ENCODE peak calls at places on chromosomes 16 and 17, in nine cellular contexts. One of them, this sample, is unnamed.

GRCh38 chr16:81335669-81336068 is 20.9 kb downstream of the GAN start:
- DNase-seq in AG09319: no peak
- DNase-seq in astrocyte of the spinal cord: no peak
- DNase-seq in B cell: no peak
- DNase-seq in endothelial cell: no peak
- DNase-seq in fibroblast of villous mesenchyme: no peak
- DNase-seq in neural crest cell: no peak
- DNase-seq in progenitor cell of endocrine pancreas: no peak
- DNase-seq in kidney epithelial cell: no peak
- DNase-seq in this sample: no peak

GRCh38 chr16:75559564-75560372 is 3.7 kb upstream of the TMEM231 start:
- DNase-seq in AG09319: peak
- DNase-seq in astrocyte of the spinal cord: peak
- DNase-seq in B cell: no peak
- DNase-seq in endothelial cell: no peak
- DNase-seq in fibroblast of villous mesenchyme: peak
- DNase-seq in neural crest cell: no peak
- DNase-seq in progenitor cell of endocrine pancreas: no peak
- DNase-seq in kidney epithelial cell: peak
- DNase-seq in this sample: no peak

GRCh38 chr17:80850817-80851216 is 140.8 kb upstream of the CHMP6 start:
- DNase-seq in AG09319: no peak
- DNase-seq in astrocyte of the spinal cord: peak
- DNase-seq in B cell: no peak
- DNase-seq in endothelial cell: no peak
- DNase-seq in fibroblast of villous mesenchyme: no peak
- DNase-seq in neural crest cell: no peak
- DNase-seq in progenitor cell of endocrine pancreas: no peak
- DNase-seq in kidney epithelial cell: no peak
- DNase-seq in this sample: no peak

GRCh38 chr16:77435240-77435819 is 496 bp upstream of the ADAMTS18 start:
- DNase-seq in AG09319: no peak
- DNase-seq in astrocyte of the spinal cord: no peak
- DNase-seq in B cell: no peak
- DNase-seq in endothelial cell: peak
- DNase-seq in fibroblast of villous mesenchyme: no peak
- DNase-seq in neural crest cell: no peak
- DNase-seq in progenitor cell of endocrine pancreas: no peak
- DNase-seq in kidney epithelial cell: no peak
- DNase-seq in this sample: no peak

GRCh38 chr16:84616515-84616914 is 1.4 kb downstream of the COTL1 start:
- DNase-seq in AG09319: no peak
- DNase-seq in astrocyte of the spinal cord: peak
- DNase-seq in B cell: peak
- DNase-seq in endothelial cell: no peak
- DNase-seq in fibroblast of villous mesenchyme: peak
- DNase-seq in neural crest cell: no peak
- DNase-seq in progenitor cell of endocrine pancreas: no peak
- DNase-seq in kidney epithelial cell: no peak
- DNase-seq in this sample: no peak

GRCh38 chr17:68435876-68436842 is 21.1 kb downstream of the WIPI1 start:
- DNase-seq in AG09319: peak
- DNase-seq in astrocyte of the spinal cord: peak
- DNase-seq in B cell: peak
- DNase-seq in endothelial cell: peak
- DNase-seq in fibroblast of villous mesenchyme: peak
- DNase-seq in neural crest cell: peak
- DNase-seq in progenitor cell of endocrine pancreas: peak
- DNase-seq in kidney epithelial cell: no peak
- DNase-seq in this sample: peak

GRCh38 chr17:6830383-6830986 is 1.0 kb downstream of the TEKT1 start:
- DNase-seq in AG09319: no peak
- DNase-seq in astrocyte of the spinal cord: no peak
- DNase-seq in B cell: no peak
- DNase-seq in endothelial cell: no peak
- DNase-seq in fibroblast of villous mesenchyme: no peak
- DNase-seq in neural crest cell: no peak
- DNase-seq in progenitor cell of endocrine pancreas: no peak
- DNase-seq in kidney epithelial cell: no peak
- DNase-seq in this sample: no peak

GRCh38 chr16:86718118-86718517 is 139.8 kb downstream of the FOXL1 start:
- DNase-seq in AG09319: no peak
- DNase-seq in astrocyte of the spinal cord: no peak
- DNase-seq in B cell: no peak
- DNase-seq in endothelial cell: peak
- DNase-seq in fibroblast of villous mesenchyme: no peak
- DNase-seq in neural crest cell: no peak
- DNase-seq in progenitor cell of endocrine pancreas: no peak
- DNase-seq in kidney epithelial cell: no peak
- DNase-seq in this sample: no peak

GRCh38 chr16:51431517-51432241 is 280.6 kb upstream of the SALL1 start:
- DNase-seq in AG09319: peak
- DNase-seq in astrocyte of the spinal cord: peak
- DNase-seq in B cell: no peak
- DNase-seq in endothelial cell: no peak
- DNase-seq in fibroblast of villous mesenchyme: peak
- DNase-seq in neural crest cell: no peak
- DNase-seq in progenitor cell of endocrine pancreas: no peak
- DNase-seq in kidney epithelial cell: peak
- DNase-seq in this sample: no peak

GRCh38 chr16:69188716-69189115 is 1.8 kb downstream of the SNTB2 start:
- DNase-seq in AG09319: no peak
- DNase-seq in astrocyte of the spinal cord: no peak
- DNase-seq in B cell: no peak
- DNase-seq in endothelial cell: no peak
- DNase-seq in fibroblast of villous mesenchyme: no peak
- DNase-seq in neural crest cell: no peak
- DNase-seq in progenitor cell of endocrine pancreas: no peak
- DNase-seq in kidney epithelial cell: no peak
- DNase-seq in this sample: no peak

GRCh38 chr16:22764662-22765302 is 49.2 kb upstream of the HS3ST2 start:
- DNase-seq in AG09319: no peak
- DNase-seq in astrocyte of the spinal cord: no peak
- DNase-seq in B cell: no peak
- DNase-seq in endothelial cell: no peak
- DNase-seq in fibroblast of villous mesenchyme: no peak
- DNase-seq in neural crest cell: no peak
- DNase-seq in progenitor cell of endocrine pancreas: no peak
- DNase-seq in kidney epithelial cell: no peak
- DNase-seq in this sample: peak

GRCh38 chr17:55089955-55090573 is 121.5 kb downstream of the STXBP4 start:
- DNase-seq in AG09319: no peak
- DNase-seq in astrocyte of the spinal cord: peak
- DNase-seq in B cell: no peak
- DNase-seq in endothelial cell: no peak
- DNase-seq in fibroblast of villous mesenchyme: peak
- DNase-seq in neural crest cell: no peak
- DNase-seq in progenitor cell of endocrine pancreas: no peak
- DNase-seq in kidney epithelial cell: peak
- DNase-seq in this sample: no peak

GRCh38 chr16:49340466-49340865 is 33.1 kb upstream of the C16orf78 start:
- DNase-seq in AG09319: no peak
- DNase-seq in astrocyte of the spinal cord: no peak
- DNase-seq in B cell: no peak
- DNase-seq in endothelial cell: no peak
- DNase-seq in fibroblast of villous mesenchyme: no peak
- DNase-seq in neural crest cell: no peak
- DNase-seq in progenitor cell of endocrine pancreas: no peak
- DNase-seq in kidney epithelial cell: no peak
- DNase-seq in this sample: no peak

GRCh38 chr17:29283496-29283895 is 10.5 kb downstream of the NUFIP2 start:
- DNase-seq in AG09319: no peak
- DNase-seq in astrocyte of the spinal cord: no peak
- DNase-seq in B cell: no peak
- DNase-seq in endothelial cell: no peak
- DNase-seq in fibroblast of villous mesenchyme: no peak
- DNase-seq in neural crest cell: no peak
- DNase-seq in progenitor cell of endocrine pancreas: no peak
- DNase-seq in kidney epithelial cell: no peak
- DNase-seq in this sample: no peak
- TF ChIP-seq CTCF in AG09319: peak
- TF ChIP-seq CTCF in astrocyte of the spinal cord: peak
- TF ChIP-seq CTCF in B cell: no peak
- TF ChIP-seq CTCF in endothelial cell: no peak
- TF ChIP-seq CTCF in fibroblast of villous mesenchyme: peak
- TF ChIP-seq CTCF in neural crest cell: peak
- TF ChIP-seq CTCF in progenitor cell of endocrine pancreas: peak
- TF ChIP-seq CTCF in kidney epithelial cell: no peak
- TF ChIP-seq CTCF in this sample: no peak

DNA sequence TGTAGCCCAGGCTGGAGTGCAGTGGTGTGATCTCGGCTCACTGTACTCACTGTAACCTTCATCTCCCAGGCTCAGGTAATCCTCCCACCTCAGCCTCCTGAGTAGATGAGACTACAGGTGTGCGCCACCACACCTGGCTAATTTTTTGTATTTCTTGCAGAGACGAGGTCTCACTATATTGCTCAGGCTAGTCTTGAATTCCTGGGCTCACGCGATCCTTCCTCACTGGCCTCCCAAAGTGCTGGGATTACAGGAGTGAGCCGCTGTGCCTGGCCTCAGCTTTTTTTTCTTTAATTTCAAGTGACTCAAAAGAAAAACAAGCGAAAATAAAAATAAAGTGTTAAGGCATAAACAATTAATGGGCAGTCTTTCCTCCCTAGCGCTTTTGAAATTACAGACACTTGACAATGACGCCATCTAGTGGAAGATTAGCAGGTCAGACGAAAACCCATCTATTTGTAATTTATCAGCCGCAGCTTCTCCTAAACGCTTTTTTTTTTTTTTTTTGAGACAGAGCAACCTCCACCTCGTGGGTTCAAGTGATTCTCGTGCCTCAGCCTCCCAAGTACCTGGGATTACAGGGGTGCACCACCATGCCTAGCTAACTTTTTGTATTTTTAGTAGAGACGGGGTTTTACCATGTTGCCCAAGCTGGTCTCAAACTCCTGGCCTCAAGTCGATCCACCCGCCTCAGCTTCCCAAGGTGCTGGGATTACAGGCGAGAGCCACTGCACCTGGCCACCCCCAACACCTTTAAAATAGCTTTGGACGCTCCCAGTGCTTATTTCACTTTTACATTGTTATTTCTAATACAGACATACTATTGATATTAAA is 28.1 kb upstream of the PECAM1 start:
- DNase-seq in AG09319: peak
- DNase-seq in astrocyte of the spinal cord: peak
- DNase-seq in B cell: peak
- DNase-seq in endothelial cell: no peak
- DNase-seq in fibroblast of villous mesenchyme: peak
- DNase-seq in neural crest cell: no peak
- DNase-seq in progenitor cell of endocrine pancreas: no peak
- DNase-seq in kidney epithelial cell: no peak
- DNase-seq in this sample: no peak
- TF ChIP-seq CTCF in AG09319: peak
- TF ChIP-seq CTCF in astrocyte of the spinal cord: peak
- TF ChIP-seq CTCF in B cell: peak
- TF ChIP-seq CTCF in endothelial cell: peak
- TF ChIP-seq CTCF in fibroblast of villous mesenchyme: peak
- TF ChIP-seq CTCF in neural crest cell: peak
- TF ChIP-seq CTCF in progenitor cell of endocrine pancreas: peak
- TF ChIP-seq CTCF in kidney epithelial cell: peak
- TF ChIP-seq CTCF in this sample: peak

GRCh38 chr16:64950262-64950661 is 171.6 kb downstream of the CDH11 start:
- DNase-seq in AG09319: no peak
- DNase-seq in astrocyte of the spinal cord: no peak
- DNase-seq in B cell: no peak
- DNase-seq in endothelial cell: no peak
- DNase-seq in fibroblast of villous mesenchyme: no peak
- DNase-seq in neural crest cell: no peak
- DNase-seq in progenitor cell of endocrine pancreas: no peak
- DNase-seq in kidney epithelial cell: no peak
- DNase-seq in this sample: no peak
- TF ChIP-seq CTCF in AG09319: no peak
- TF ChIP-seq CTCF in astrocyte of the spinal cord: peak
- TF ChIP-seq CTCF in B cell: no peak
- TF ChIP-seq CTCF in endothelial cell: no peak
- TF ChIP-seq CTCF in fibroblast of villous mesenchyme: no peak
- TF ChIP-seq CTCF in neural crest cell: no peak
- TF ChIP-seq CTCF in progenitor cell of endocrine pancreas: peak
- TF ChIP-seq CTCF in kidney epithelial cell: peak
- TF ChIP-seq CTCF in this sample: no peak

DNA sequence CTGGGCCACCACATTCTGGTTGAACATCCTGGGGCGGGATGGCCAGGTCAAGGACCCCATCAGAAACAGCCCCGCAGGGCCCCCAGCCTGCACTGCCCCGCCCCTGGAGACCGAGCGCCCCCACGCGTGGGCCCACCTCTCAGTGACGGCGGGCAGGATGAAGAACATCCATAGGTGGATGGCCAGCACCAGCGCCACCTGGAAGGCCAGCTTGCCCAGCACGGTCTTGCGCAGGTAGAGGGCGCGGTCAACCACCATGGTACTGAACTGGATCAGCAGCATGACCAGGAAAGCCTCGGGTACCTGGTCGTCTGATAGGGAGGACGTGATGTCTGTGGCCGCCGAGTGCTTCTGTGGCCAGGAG is 13.6 kb downstream of the CTU2 start:
- DNase-seq in AG09319: no peak
- DNase-seq in astrocyte of the spinal cord: no peak
- DNase-seq in B cell: no peak
- DNase-seq in endothelial cell: no peak
- DNase-seq in fibroblast of villous mesenchyme: no peak
- DNase-seq in neural crest cell: no peak
- DNase-seq in progenitor cell of endocrine pancreas: no peak
- DNase-seq in kidney epithelial cell: no peak
- DNase-seq in this sample: no peak
- TF ChIP-seq CTCF in AG09319: no peak
- TF ChIP-seq CTCF in astrocyte of the spinal cord: no peak
- TF ChIP-seq CTCF in B cell: no peak
- TF ChIP-seq CTCF in endothelial cell: no peak
- TF ChIP-seq CTCF in fibroblast of villous mesenchyme: no peak
- TF ChIP-seq CTCF in neural crest cell: no peak
- TF ChIP-seq CTCF in progenitor cell of endocrine pancreas: no peak
- TF ChIP-seq CTCF in kidney epithelial cell: no peak
- TF ChIP-seq CTCF in this sample: no peak

DNA sequence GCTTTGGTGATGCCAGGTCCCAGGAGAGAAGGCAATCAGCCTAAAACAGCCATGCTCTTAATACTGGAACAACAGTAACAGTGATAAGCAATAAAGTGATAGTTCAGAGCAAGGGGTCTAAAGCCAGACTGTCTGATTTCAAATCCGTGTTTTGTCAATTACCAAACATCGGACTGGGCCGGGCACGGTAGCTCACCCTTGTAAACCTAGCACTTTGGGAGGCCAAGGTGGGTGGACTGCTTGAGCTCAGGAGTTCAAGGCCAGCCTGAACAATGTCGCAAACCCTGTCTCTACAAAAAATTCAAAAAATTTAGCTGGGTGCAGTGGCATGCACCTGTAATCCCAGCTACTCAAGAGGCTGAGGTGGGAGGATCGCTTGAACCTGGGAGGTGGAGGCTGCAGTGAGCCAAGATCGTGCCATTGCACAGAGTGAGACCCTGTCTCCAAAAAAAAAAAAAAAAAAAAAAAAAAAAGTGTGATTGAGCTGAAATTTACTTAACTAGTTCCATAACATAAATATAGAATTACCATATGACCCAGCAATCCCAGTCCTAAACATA is 5.1 kb downstream of the COPRS start:
- DNase-seq in AG09319: no peak
- DNase-seq in astrocyte of the spinal cord: no peak
- DNase-seq in B cell: no peak
- DNase-seq in endothelial cell: no peak
- DNase-seq in fibroblast of villous mesenchyme: no peak
- DNase-seq in neural crest cell: no peak
- DNase-seq in progenitor cell of endocrine pancreas: no peak
- DNase-seq in kidney epithelial cell: no peak
- DNase-seq in this sample: no peak
- TF ChIP-seq CTCF in AG09319: no peak
- TF ChIP-seq CTCF in astrocyte of the spinal cord: no peak
- TF ChIP-seq CTCF in B cell: no peak
- TF ChIP-seq CTCF in endothelial cell: no peak
- TF ChIP-seq CTCF in fibroblast of villous mesenchyme: no peak
- TF ChIP-seq CTCF in neural crest cell: no peak
- TF ChIP-seq CTCF in progenitor cell of endocrine pancreas: no peak
- TF ChIP-seq CTCF in kidney epithelial cell: no peak
- TF ChIP-seq CTCF in this sample: no peak

This sample was measured in glutamatergic neuron.